ENCODE peak calls at places on chromosome 10, in five cellular contexts. P is tibial artery, S is upper lobe of right lung, H is body of pancreas, Q is fibroblast of lung. F is an unnamed sample.

GRCh38 chr10:11335167-11335652 is 276.2 kb downstream of the USP6NL start:
- DNase-seq in P (no peak), S (peak; percentile 74), H (no peak), Q (peak; percentile 50), F (no peak)

GRCh38 chr10:103295391-103296044 is 18.6 kb downstream of the INA start:
- DNase-seq in P (no peak), S (no peak), H (no peak), Q (peak; percentile 87), F (no peak)

GRCh38 chr10:68900427-68901105 is 549 bp upstream of the DDX50 start:
- DNase-seq in P (peak; percentile 61), S (peak; percentile 91), H (no peak), Q (peak; percentile 82), F (no peak)

GRCh38 chr10:2908851-2909630 is 158.3 kb upstream of the PFKP start:
- DNase-seq in P (no peak), S (no peak), H (no peak), Q (no peak), F (no peak)

GRCh38 chr10:12590682-12591642 is 241.6 kb downstream of the CAMK1D start:
- DNase-seq in P (no peak), S (no peak), H (no peak), Q (peak; percentile 16), F (no peak)

GRCh38 chr10:44976352-44977198 is 2.0 kb downstream of the DEPP1 start:
- DNase-seq in P (no peak), S (no peak), H (no peak), Q (no peak), F (no peak)

GRCh38 chr10:28713626-28714352 is 36.5 kb downstream of the BAMBI start:
- DNase-seq in P (no peak), S (no peak), H (no peak), Q (no peak), F (no peak)

GRCh38 chr10:96556003-96556402 is 30.8 kb downstream of the TM9SF3 start:
- DNase-seq in P (no peak), S (no peak), H (peak; percentile 15), Q (peak; percentile 7), F (no peak)

GRCh38 chr10:24519950-24520349 is 203.7 kb downstream of the ARHGAP21 start:
- DNase-seq in P (no peak), S (no peak), H (no peak), Q (no peak), F (peak; percentile 14)

GRCh38 chr10:103968441-103969391 is 1.8 kb downstream of the SLK start:
- DNase-seq in P (no peak), S (no peak), H (no peak), Q (no peak), F (no peak)

GRCh38 chr10:93999401-93999851 is 5.7 kb downstream of the PLCE1 start:
- DNase-seq in P (peak; percentile 58), S (no peak), H (peak; percentile 54), Q (peak; percentile 93), F (no peak)

GRCh38 chr10:25556457-25556856 is 377.6 kb upstream of the MYO3A start:
- DNase-seq in P (no peak), S (no peak), H (no peak), Q (peak; percentile 99), F (no peak)

GRCh38 chr10:96378741-96379140 is 19.9 kb upstream of the OPALIN start:
- DNase-seq in P (no peak), S (no peak), H (no peak), Q (no peak), F (no peak)

GRCh38 chr10:92760609-92761008 is 70.9 kb downstream of the HHEX start:
- DNase-seq in P (no peak), S (no peak), H (no peak), Q (peak; percentile 61), F (no peak)

GRCh38 chr10:94173594-94173993 is 179.9 kb downstream of the PLCE1 start:
- DNase-seq in P (no peak), S (no peak), H (no peak), Q (no peak), F (no peak)

DNA sequence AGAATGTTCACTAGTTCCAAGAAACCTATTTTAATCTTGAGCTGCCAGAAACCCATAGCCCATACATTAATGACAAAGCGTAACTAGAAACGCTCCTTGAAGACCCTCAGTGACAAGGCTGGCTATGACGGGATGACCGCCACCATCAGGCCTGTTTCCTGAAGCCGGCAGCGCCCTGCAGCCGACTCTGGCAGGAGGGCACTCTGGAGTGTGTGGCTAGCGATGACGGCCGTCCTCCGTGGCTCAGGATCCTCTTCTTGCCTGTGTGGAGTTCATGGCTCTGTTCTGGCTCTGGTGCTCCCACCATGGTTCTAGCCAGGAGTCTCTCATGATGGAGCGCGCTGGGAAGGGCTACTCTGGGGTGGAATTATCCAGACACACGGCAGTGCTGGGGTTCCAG is 224.1 kb downstream of the ADARB2 start:
- DNase-seq in P (no peak), S (peak; percentile 40), H (no peak), Q (no peak), F (no peak)
- H3K9me3 ChIP-seq in P (no peaks in the 10 kb centered on the region), S (no peaks in the 10 kb centered on the region), H (no peaks in the 10 kb centered on the region), Q (no peaks in the 10 kb centered on the region), F (no peaks in the 10 kb centered on the region)

DNA sequence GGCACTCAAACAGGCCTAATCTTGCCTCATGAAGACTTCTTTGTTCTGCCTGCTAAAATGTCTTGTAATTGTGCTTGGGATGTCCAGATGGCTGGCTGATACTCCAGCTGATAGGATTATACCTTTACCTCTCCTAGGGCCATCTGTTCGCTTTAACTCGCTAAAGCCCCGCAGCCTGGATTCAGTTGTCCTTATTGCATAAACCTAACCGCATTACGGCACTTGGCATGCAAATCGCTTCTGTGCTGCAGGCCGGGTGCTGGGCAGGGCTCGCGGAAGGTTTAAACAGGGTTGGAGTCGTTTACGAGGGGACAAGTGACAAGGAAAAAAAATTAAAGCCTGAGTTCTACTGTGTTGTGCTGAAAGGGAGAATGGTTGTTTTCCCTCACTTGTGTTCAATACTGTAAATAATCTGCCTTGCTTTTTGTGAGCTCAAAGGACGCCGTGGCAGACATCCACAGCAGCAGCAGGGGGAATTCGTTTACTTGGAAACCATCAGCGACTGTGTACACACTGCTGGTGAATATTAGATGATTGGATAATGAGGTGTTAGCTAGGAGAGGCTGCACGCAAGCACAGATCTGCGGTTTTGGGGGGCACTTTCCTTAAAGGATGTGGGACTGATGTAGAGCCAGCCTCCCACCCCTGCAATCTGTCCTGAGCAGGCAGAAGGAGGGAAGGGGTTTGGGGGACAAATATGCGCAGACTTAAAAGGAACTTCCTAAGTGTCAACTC is 93.0 kb downstream of the EBF3 start:
- DNase-seq in P (no peak), S (no peak), H (no peak), Q (no peak), F (no peak)
- H3K9me3 ChIP-seq in P (no peaks in the 10 kb centered on the region), S (no peaks in the 10 kb centered on the region), H (no peaks in the 10 kb centered on the region), Q (no peaks in the 10 kb centered on the region), F (no peaks in the 10 kb centered on the region)

DNA sequence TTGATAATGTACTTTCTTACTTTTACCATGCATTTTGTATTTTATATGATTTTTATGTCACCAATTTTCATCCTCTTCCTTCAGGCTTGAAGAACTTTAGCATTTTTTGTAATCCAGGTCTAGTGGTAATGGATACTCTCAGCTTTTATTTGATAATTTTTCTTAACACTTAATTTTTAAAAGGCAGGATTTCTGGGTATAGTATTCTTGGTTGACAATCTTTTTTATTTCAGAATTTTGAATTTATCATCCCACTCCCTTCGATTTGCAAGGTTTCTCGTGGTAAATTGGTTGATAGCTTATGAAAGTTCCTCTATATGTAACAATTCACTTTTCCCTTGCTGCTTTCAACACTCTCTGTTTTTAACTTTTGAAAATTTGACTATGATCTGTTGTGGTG is 363.7 kb downstream of the HTR7 start:
- DNase-seq in P (no peak), S (no peak), H (no peak), Q (no peak), F (no peak)
- H3K9me3 ChIP-seq in P (peaks cover 38% of the 10 kb centered on the region), S (no peaks in the 10 kb centered on the region), H (no peaks in the 10 kb centered on the region), Q (no peaks in the 10 kb centered on the region), F (no peaks in the 10 kb centered on the region)

DNA sequence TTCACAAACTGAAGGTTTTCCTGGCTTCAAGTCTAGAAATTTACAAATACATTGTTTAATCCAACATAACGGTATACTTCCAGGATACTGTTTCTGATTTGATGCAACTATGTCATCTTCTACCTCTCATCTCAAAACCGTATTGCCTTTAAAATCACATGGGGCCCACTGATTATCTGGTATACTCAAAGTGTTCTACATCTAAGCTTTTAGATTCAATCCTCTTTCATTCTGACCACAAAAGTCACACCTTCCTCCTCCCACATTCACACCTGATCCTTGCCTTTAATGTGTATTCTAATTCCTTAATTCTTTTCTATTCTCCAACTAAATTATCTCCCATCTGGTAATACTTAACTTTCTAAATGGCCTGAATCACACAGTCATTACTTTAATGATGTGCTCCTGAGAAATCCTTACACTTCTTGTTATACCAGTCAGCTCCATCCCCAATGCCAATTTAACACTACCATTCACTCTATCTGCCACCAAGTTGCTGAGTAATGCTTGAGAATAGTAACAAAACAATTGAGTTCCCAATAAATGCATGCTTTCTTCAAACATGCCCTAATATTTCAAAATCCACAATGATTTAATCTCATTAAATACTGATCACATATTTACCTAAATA is 13.0 kb downstream of the ATAD1 start:
- DNase-seq in P (no peak), S (no peak), H (no peak), Q (no peak), F (no peak)
- H3K9me3 ChIP-seq in P (no peaks in the 10 kb centered on the region), S (no peaks in the 10 kb centered on the region), H (no peaks in the 10 kb centered on the region), Q (no peaks in the 10 kb centered on the region), F (no peaks in the 10 kb centered on the region)

GRCh38 chr10:133444342-133445267 is 9.1 kb upstream of the SCART1 start:
- DNase-seq in P (no peak), S (no peak), H (no peak), Q (no peak), F (no peak)
- H3K9me3 ChIP-seq in P (peaks cover 41% of the 10 kb centered on the region), S (peaks cover 16% of the 10 kb centered on the region), H (no peaks in the 10 kb centered on the region), Q (no peaks in the 10 kb centered on the region), F (peaks cover 5% of the 10 kb centered on the region)

DNA sequence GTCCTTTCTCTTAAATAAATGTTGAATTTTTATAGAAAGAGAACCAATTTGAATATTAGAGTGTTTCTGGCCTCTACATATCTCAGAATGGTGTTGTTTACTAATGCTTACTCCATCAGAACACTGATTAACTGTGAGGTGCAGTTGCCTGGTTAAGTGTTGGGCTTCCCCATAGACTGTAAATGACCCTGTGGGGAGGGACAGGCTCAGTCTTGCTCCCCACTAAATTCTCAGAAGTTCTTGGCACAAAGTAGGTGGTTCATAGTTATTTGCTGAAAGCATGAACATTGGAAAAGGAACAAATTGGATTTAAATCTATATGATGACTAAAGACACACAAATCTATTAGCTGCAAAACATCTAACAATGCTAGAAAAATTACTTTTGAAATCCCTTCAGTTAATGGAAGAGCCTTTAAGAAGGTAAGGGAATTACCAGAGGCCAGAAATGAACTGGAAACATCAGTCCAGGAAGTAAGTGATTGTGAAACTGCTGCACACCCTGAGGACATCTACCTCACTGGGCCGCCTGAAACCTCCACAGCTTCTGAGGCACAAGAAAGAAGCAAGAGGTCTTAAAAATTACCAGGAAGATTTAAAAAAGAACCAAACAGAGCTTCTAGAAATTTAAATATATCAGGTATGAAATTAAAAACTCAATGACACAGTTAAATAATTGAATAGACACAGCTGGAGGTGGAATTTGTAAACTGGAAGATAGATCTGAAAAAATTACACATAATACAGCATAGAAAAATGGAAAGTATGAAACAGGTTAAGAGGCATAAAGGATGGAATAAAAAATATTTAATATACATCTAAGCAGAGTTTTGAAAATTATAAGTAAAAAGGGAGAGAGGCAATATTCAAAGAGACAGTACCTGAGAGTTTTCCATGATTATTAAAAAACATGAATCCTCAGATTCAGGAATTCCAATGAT is 17.8 kb upstream of the COMTD1 start:
- DNase-seq in P (no peak), S (no peak), H (no peak), Q (no peak), F (no peak)
- H3K9me3 ChIP-seq in P (peaks cover 14% of the 10 kb centered on the region), S (no peaks in the 10 kb centered on the region), H (no peaks in the 10 kb centered on the region), Q (no peaks in the 10 kb centered on the region), F (peaks cover 4% of the 10 kb centered on the region)

F was measured in T-helper 17 cell.